ENCODE peak calls at places on chromosomes 7 and 10, in nine cellular contexts. F is GM12865, X is AG04450, Q is fibroblast of lung, H is mammary epithelial cell, I is tibial nerve, S is BJ, N is HepG2, K is vagina. Z is an unnamed sample.
A peak's percentile ranks its signal among the peaks of the same experiment; 100 is the strongest.

GRCh38 chr7:73602721-73603651 is 21.3 kb downstream of the MLXIPL start:
- DNase-seq in F (no peak), X (no peak), Q (no peak), H (peak; percentile 46), I (no peak), S (no peak), N (no peak), K (no peak), Z (peak; percentile 26)

GRCh38 chr10:109866995-109867635 is 56.2 kb downstream of the XPNPEP1 start:
- DNase-seq in F (no peak), X (no peak), Q (no peak), H (no peak), I (no peak), S (no peak), N (no peak), K (peak; percentile 49), Z (no peak)

GRCh38 chr7:81767883-81768282 is 2.0 kb downstream of the HGF start:
- DNase-seq in F (no peak), X (no peak), Q (peak; percentile 36), H (no peak), I (no peak), S (no peak), N (no peak), K (no peak), Z (peak; percentile 63)

GRCh38 chr10:68154211-68154497 is 44.9 kb downstream of the MYPN start:
- DNase-seq in F (no peak), X (peak; percentile 47), Q (peak; percentile 78), H (no peak), I (no peak), S (no peak), N (no peak), K (no peak), Z (peak; percentile 68)

GRCh38 chr7:114710495-114710894 is 211.4 kb upstream of the MDFIC start:
- DNase-seq in F (no peak), X (no peak), Q (no peak), H (no peak), I (no peak), S (no peak), N (no peak), K (no peak), Z (no peak)

GRCh38 chr10:101768791-101769170 is 7.1 kb downstream of the FGF8 start:
- DNase-seq in F (no peak), X (no peak), Q (no peak), H (no peak), I (no peak), S (no peak), N (no peak), K (no peak), Z (no peak)

GRCh38 chr10:72238392-72239175 is 22.5 kb upstream of the ASCC1 start:
- DNase-seq in F (no peak), X (no peak), Q (no peak), H (no peak), I (no peak), S (no peak), N (no peak), K (no peak), Z (no peak)

GRCh38 chr7:139733751-139734150 is 44.0 kb downstream of the HIPK2 start:
- DNase-seq in F (no peak), X (no peak), Q (no peak), H (no peak), I (no peak), S (no peak), N (no peak), K (no peak), Z (no peak)

GRCh38 chr7:146660839-146661238 is 544.2 kb downstream of the CNTNAP2 start:
- DNase-seq in F (no peak), X (no peak), Q (no peak), H (no peak), I (no peak), S (no peak), N (no peak), K (no peak), Z (no peak)

GRCh38 chr7:50308301-50309129 is 4.0 kb downstream of the IKZF1 start:
- DNase-seq in F (peak; percentile 53), X (no peak), Q (no peak), H (no peak), I (no peak), S (no peak), N (no peak), K (no peak), Z (no peak)

GRCh38 chr7:69403169-69403568 is 195.1 kb upstream of the AUTS2 start:
- DNase-seq in F (peak; percentile 60), X (no peak), Q (no peak), H (no peak), I (no peak), S (no peak), N (no peak), K (no peak), Z (no peak)

GRCh38 chr10:96826438-96826837 is 5.7 kb upstream of the LCOR start:
- DNase-seq in F (no peak), X (no peak), Q (no peak), H (no peak), I (no peak), S (no peak), N (no peak), K (no peak), Z (no peak)

GRCh38 chr7:13042605-13043236 is 355.3 kb downstream of the ARL4A start:
- DNase-seq in F (no peak), X (no peak), Q (peak; percentile 57), H (peak; percentile 52), I (no peak), S (no peak), N (peak; percentile 74), K (no peak), Z (peak; percentile 5)

GRCh38 chr7:28078036-28078901 is 102.3 kb downstream of the JAZF1 start:
- DNase-seq in F (peak; percentile 52), X (no peak), Q (peak; percentile 36), H (peak; percentile 24), I (peak; percentile 54), S (no peak), N (peak; percentile 24), K (no peak), Z (peak; percentile 24)

GRCh38 chr7:67937717-67938191 is 941.1 kb downstream of the TYW1 start:
- DNase-seq in F (no peak), X (no peak), Q (peak; percentile 97), H (peak; percentile 18), I (no peak), S (peak; percentile 34), N (no peak), K (no peak), Z (peak; percentile 82)

GRCh38 chr7:22827563-22827962 is 4.9 kb upstream of the TOMM7 start:
- DNase-seq in F (peak; percentile 19), X (no peak), Q (no peak), H (no peak), I (no peak), S (no peak), N (no peak), K (no peak), Z (no peak)

GRCh38 chr10:114768394-114768786 is 53.2 kb upstream of the FHIP2A start:
- DNase-seq in F (no peak), X (no peak), Q (no peak), H (no peak), I (no peak), S (no peak), N (no peak), K (no peak), Z (no peak)
- H3K4me3 ChIP-seq in F (no peak overlapping the region), X (peak overlapping the region; percentile 65), Q (peak overlapping the region; percentile 49), H (peak overlapping the region; percentile 64), I (peak overlapping the region; percentile 38), S (peak overlapping the region; percentile 69), N (no peak overlapping the region), K (peak overlapping the region; percentile 54), Z (peak overlapping the region; percentile 30)

GRCh38 chr7:155588468-155588998 is 42.2 kb upstream of the CNPY1 start:
- DNase-seq in F (no peak), X (no peak), Q (no peak), H (no peak), I (no peak), S (no peak), N (no peak), K (no peak), Z (no peak)
- H3K4me3 ChIP-seq in F (no peak overlapping the region), X (no peak overlapping the region), Q (no peak overlapping the region), H (no peak overlapping the region), I (no peak overlapping the region), S (no peak overlapping the region), N (no peak overlapping the region), K (no peak overlapping the region), Z (no peak overlapping the region)

GRCh38 chr10:5905854-5906507 is 15.9 kb downstream of the FBH1 start:
- DNase-seq in F (no peak), X (no peak), Q (no peak), H (no peak), I (no peak), S (no peak), N (no peak), K (no peak), Z (no peak)

GRCh38 chr10:5906651-5907050 is 16.6 kb downstream of the FBH1 start:
- DNase-seq in F (no peak), X (no peak), Q (no peak), H (peak; percentile 45), I (no peak), S (no peak), N (no peak), K (no peak), Z (no peak)

GRCh38 chr10:5904227-5904626 is 14.2 kb downstream of the FBH1 start:
- DNase-seq in F (peak; percentile 91), X (no peak), Q (no peak), H (no peak), I (no peak), S (no peak), N (no peak), K (no peak), Z (no peak)

GRCh38 chr10:5902511-5903274 is 12.7 kb downstream of the FBH1 start:
- DNase-seq in F (no peak), X (no peak), Q (no peak), H (no peak), I (no peak), S (no peak), N (no peak), K (no peak), Z (no peak)

DNA sequence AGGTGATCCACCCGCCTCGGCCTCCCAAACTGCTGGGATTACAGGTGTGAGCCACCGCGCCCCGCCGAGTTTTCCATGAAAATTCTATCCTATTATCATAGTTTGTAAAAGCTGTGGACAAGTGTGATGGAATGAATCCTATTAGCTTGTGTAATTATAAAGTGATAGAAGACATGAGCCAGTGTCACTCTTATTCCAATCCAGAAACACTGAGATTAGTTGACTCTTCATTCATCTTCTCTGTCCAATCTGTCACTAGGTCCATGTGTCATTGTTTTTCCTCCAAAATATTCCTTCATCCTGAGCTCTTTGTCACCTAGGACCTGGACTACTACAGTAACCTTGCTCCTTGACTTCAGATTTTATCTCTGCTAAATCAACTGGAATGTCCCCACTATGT is 13.5 kb downstream of the FBH1 start:
- DNase-seq in F (no peak), X (no peak), Q (no peak), H (no peak), I (no peak), S (no peak), N (no peak), K (no peak), Z (no peak)
- H3K4me3 ChIP-seq in F (no peak overlapping the region), X (no peak overlapping the region), Q (no peak overlapping the region), H (no peak overlapping the region), I (no peak overlapping the region), S (no peak overlapping the region), N (no peak overlapping the region), K (no peak overlapping the region), Z (no peak overlapping the region)

DNA sequence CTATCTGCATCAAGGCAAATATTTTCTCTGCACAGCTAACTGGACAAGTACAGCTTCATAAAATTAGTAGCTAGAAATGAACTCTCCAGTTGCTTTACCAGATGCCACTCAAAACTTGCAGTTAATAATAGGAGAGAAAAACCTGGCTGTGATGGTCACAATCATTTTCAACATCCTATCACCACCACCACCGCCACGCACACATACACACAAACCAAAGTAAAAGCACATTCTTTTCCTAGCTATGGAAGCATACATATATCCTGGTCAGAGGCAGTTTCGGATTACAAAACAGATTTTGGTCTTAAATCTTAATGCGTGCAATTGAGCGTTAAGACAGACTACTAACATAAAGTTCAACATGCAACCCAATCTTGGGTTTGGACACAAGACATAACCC is 1.4 kb downstream of the CACUL1 start:
- DNase-seq in F (peak; percentile 8), X (no peak), Q (peak; percentile 50), H (no peak), I (no peak), S (no peak), N (no peak), K (no peak), Z (no peak)
- H3K4me3 ChIP-seq in F (peak overlapping the region; percentile 89), X (peak overlapping the region; percentile 95), Q (peak overlapping the region; percentile 99), H (peak overlapping the region; percentile 90), I (peak overlapping the region; percentile 88), S (peak overlapping the region; percentile 91), N (peak overlapping the region; percentile 93), K (peak overlapping the region; percentile 76), Z (peak overlapping the region; percentile 98)

Z was measured in MG63.